ENCODE peak calls at places on chromosomes 11 and 22, in eight cellular contexts. Y is NCI-H1105, L is endothelial cell, T is HuH-7, O is renal cortical epithelial cell, Q is progenitor cell of endocrine pancreas, I is ACHN, B is iris pigment epithelial cell. Z is an unnamed sample.

GRCh38 chr22:50009765-50010675 is 2.5 kb downstream of the IL17REL start:
- DNase-seq in T (no peak), Q (no peak), Y (no peak), I (no peak), L (peak; percentile 16), B (no peak), O (no peak), Z (no peak)

GRCh38 chr22:38177926-38178604 is 3.6 kb downstream of the PLA2G6 start:
- DNase-seq in T (no peak), L (no peak), Q (no peak), Y (no peak), O (peak; percentile 91), I (peak; percentile 78), B (peak; percentile 82), Z (no peak)

GRCh38 chr11:58770166-58770565 is 38.4 kb upstream of the GLYAT start:
- DNase-seq in Q (no peak), L (no peak), B (no peak), T (no peak), Y (no peak), O (no peak), I (no peak), Z (no peak)

GRCh38 chr22:19943665-19944026 is 2.0 kb upstream of the TXNRD2 start:
- DNase-seq in B (peak; percentile 77), Y (no peak), Q (no peak), O (peak; percentile 70), I (peak; percentile 75), T (no peak), L (no peak), Z (no peak)

GRCh38 chr11:838441-839279 is 3.7 kb downstream of the POLR2L start:
- DNase-seq in I (no peak), L (peak; percentile 42), Y (no peak), T (no peak), B (no peak), O (no peak), Q (no peak), Z (no peak)

GRCh38 chr22:17942721-17943120 is 81.6 kb downstream of the MICAL3 start:
- DNase-seq in O (no peak), B (no peak), I (no peak), Y (no peak), T (no peak), L (no peak), Q (no peak), Z (no peak)

GRCh38 chr22:37213218-37213855 is 1.1 kb upstream of the SSTR3 start:
- DNase-seq in Y (no peak), Q (no peak), I (no peak), T (no peak), B (no peak), L (no peak), O (no peak), Z (no peak)

GRCh38 chr11:119479685-119480275 is 56.8 kb upstream of the THY1 start:
- DNase-seq in B (peak; percentile 57), L (peak; percentile 58), Y (no peak), I (no peak), Q (no peak), T (peak; percentile 62), O (no peak), Z (no peak)

GRCh38 chr22:37242395-37242918 is 1.6 kb downstream of the RAC2 start:
- DNase-seq in Q (no peak), Y (no peak), O (no peak), I (peak; percentile 31), T (no peak), B (peak; percentile 60), L (no peak), Z (no peak)

GRCh38 chr11:69669486-69669885 is 5.7 kb downstream of the LTO1 start:
- DNase-seq in Q (no peak), T (no peak), O (no peak), B (no peak), I (no peak), L (no peak), Y (no peak), Z (no peak)

GRCh38 chr22:39661842-39662676 is 91.5 kb downstream of the CACNA1I start:
- DNase-seq in Y (peak; percentile 79), L (no peak), Q (peak; percentile 59), T (no peak), I (no peak), B (no peak), O (no peak), Z (no peak)

GRCh38 chr22:32802291-32802826 is 854 bp downstream of the TIMP3 start:
- DNase-seq in Q (no peak), B (no peak), O (no peak), Y (no peak), L (no peak), I (no peak), T (no peak), Z (no peak)

GRCh38 chr11:119445850-119446249 is 22.9 kb upstream of the THY1 start:
- DNase-seq in Y (no peak), I (no peak), L (no peak), Q (no peak), T (no peak), B (no peak), O (no peak), Z (no peak)

GRCh38 chr11:46332568-46333128 is 14.6 kb upstream of the DGKZ start:
- DNase-seq in I (no peak), Q (no peak), B (no peak), O (no peak), Y (peak; percentile 54), T (peak; percentile 56), L (no peak), Z (no peak)